ENCODE peak calls at places on chromosome 10, in five cellular contexts. X is activated naive CD8-positive, alpha-beta T cell treated with anti-CD3 and anti-CD28 coated beads, Interleukin-2, amount 50 U/mL, for 24 hours; H is fibroblast of gingiva; W is epithelial cell of prostate; E is NCI-H187. P is an unnamed sample.

GRCh38 chr10:45417746-45418145 is 43.7 kb downstream of the ALOX5 start:
- DNase-seq in X (no peak), H (no peak), W (no peak), E (no peak), P (no peak)

GRCh38 chr10:132839061-132839460 is 53.1 kb upstream of the NKX6-2 start:
- DNase-seq in X (no peak), H (no peak), W (no peak), E (no peak), P (no peak)

GRCh38 chr10:1095498-1095897 is 39.3 kb downstream of the WDR37 start:
- DNase-seq in X (no peak), H (no peak), W (no peak), E (no peak), P (no peak)

GRCh38 chr10:48542471-48543210 is 62.2 kb downstream of the ARHGAP22 start:
- DNase-seq in X (no peak), H (no peak), W (no peak), E (no peak), P (no peak)

GRCh38 chr10:90862908-90863514 is 5.2 kb upstream of the HTR7 start:
- DNase-seq in X (no peak), H (peak), W (no peak), E (no peak), P (no peak)

GRCh38 chr10:101986277-101986971 is 69.5 kb downstream of the ARMH3 start:
- DNase-seq in X (no peak), H (no peak), W (no peak), E (no peak), P (no peak)

GRCh38 chr10:67837519-67838314 is at the start of gene DNAJC12:
- DNase-seq in X (no peak), H (peak), W (no peak), E (no peak), P (no peak)

GRCh38 chr10:73897693-73898092 is 13.2 kb upstream of the PLAU start:
- DNase-seq in X (no peak), H (no peak), W (no peak), E (no peak), P (no peak)

GRCh38 chr10:14507156-14507555 is 176.4 kb upstream of the FRMD4A start:
- DNase-seq in X (no peak), H (no peak), W (no peak), E (no peak), P (no peak)

GRCh38 chr10:118850418-118851061 is 95.8 kb upstream of the CACUL1 start:
- DNase-seq in X (peak), H (peak), W (no peak), E (no peak), P (peak)

P was measured in stimulated activated naive B cell treated with anti-CD40 and anti-IgM and Interleukin-4, amounts not matched to agents 10 μg/mL and 1 μg/mL and 100 μg/mL, for 72 hours.